ENCODE peak calls at places on chromosomes 5 and 9, in eight cellular contexts. E, K, J, X, A, M, V and D are unnamed samples.

GRCh38 chr9:85703398-85703797 is 38.4 kb downstream of the AGTPBP1 start:
- DNase-seq in E (no peak), K (no peak), J (no peak), X (no peak), A (no peak), M (no peak), V (no peak), D (no peak)

GRCh38 chr5:149471406-149472183 is 79.6 kb downstream of the CSNK1A1 start:
- DNase-seq in E (no peak), K (no peak), J (no peak), X (peak), A (no peak), M (no peak), V (peak), D (no peak)

GRCh38 chr5:131538177-131538593 is 96.8 kb downstream of the RAPGEF6 start:
- DNase-seq in E (no peak), K (peak), J (no peak), X (no peak), A (no peak), M (no peak), V (no peak), D (no peak)

GRCh38 chr5:44770936-44771717 is 37.6 kb upstream of the MRPS30 start:
- DNase-seq in E (no peak), K (peak), J (no peak), X (no peak), A (no peak), M (no peak), V (no peak), D (no peak)

GRCh38 chr9:125749287-125749935 is 2.2 kb downstream of the PBX3 start:
- DNase-seq in E (no peak), K (no peak), J (no peak), X (no peak), A (no peak), M (no peak), V (no peak), D (no peak)

GRCh38 chr5:107874810-107875209 is 204.1 kb upstream of the EFNA5 start:
- DNase-seq in E (no peak), K (no peak), J (no peak), X (no peak), A (no peak), M (no peak), V (no peak), D (no peak)

GRCh38 chr5:74064911-74065310 is 438.9 kb downstream of the ARHGEF28 start:
- DNase-seq in E (no peak), K (no peak), J (no peak), X (no peak), A (no peak), M (no peak), V (no peak), D (no peak)

GRCh38 chr9:112894031-112894430 is 3.4 kb upstream of the SLC46A2 start:
- DNase-seq in E (no peak), K (no peak), J (no peak), X (no peak), A (no peak), M (no peak), V (no peak), D (no peak)

GRCh38 chr9:76216161-76216649 is 178.0 kb downstream of the RFK start:
- DNase-seq in E (no peak), K (peak), J (no peak), X (no peak), A (no peak), M (no peak), V (no peak), D (no peak)

GRCh38 chr9:18863821-18864220 is 169.2 kb downstream of the SAXO1 start:
- DNase-seq in E (no peak), K (no peak), J (no peak), X (no peak), A (no peak), M (no peak), V (no peak), D (no peak)

GRCh38 chr9:38761334-38761733 is 41.4 kb upstream of the FAM240B start:
- DNase-seq in E (no peak), K (no peak), J (no peak), X (no peak), A (no peak), M (no peak), V (no peak), D (no peak)

GRCh38 chr9:726005-726404 is 115.5 kb upstream of the DMRT1 start:
- DNase-seq in E (no peak), K (no peak), J (no peak), X (no peak), A (no peak), M (no peak), V (no peak), D (no peak)

GRCh38 chr9:95206143-95206542 is 111.4 kb downstream of the FANCC start:
- DNase-seq in E (no peak), K (no peak), J (no peak), X (no peak), A (no peak), M (no peak), V (no peak), D (no peak)

GRCh38 chr5:124706729-124707361 is 39.6 kb downstream of the ZNF608 start:
- DNase-seq in E (no peak), K (no peak), J (no peak), X (no peak), A (no peak), M (peak), V (peak), D (no peak)

GRCh38 chr5:43191740-43192557 is at the start of gene NIM1K:
- DNase-seq in E (peak), K (no peak), J (no peak), X (peak), A (peak), M (peak), V (peak), D (no peak)

GRCh38 chr9:89882876-89883275 is 278.1 kb downstream of the GADD45G start:
- DNase-seq in E (no peak), K (no peak), J (no peak), X (peak), A (no peak), M (no peak), V (no peak), D (no peak)

GRCh38 chr5:66993882-66994281 is 202.7 kb downstream of the CD180 start:
- DNase-seq in E (no peak), K (no peak), J (no peak), X (no peak), A (no peak), M (no peak), V (no peak), D (no peak)